ENCODE peak calls at places on chromosomes 2 and 18, in seven cellular contexts. One of them, this sample, is unnamed.
A peak's percentile ranks its signal among the peaks of the same experiment; 100 is the strongest.

GRCh38 chr2:109623923-109624322 is 9.8 kb downstream of the SOWAHC start:
- DNase-seq in GM13977: no peak
- DNase-seq in fibroblast of mammary gland: no peak
- DNase-seq in cardiac fibroblast: no peak
- DNase-seq in ovary: no peak
- DNase-seq in choroid plexus epithelial cell: no peak
- DNase-seq in cardiac muscle cell: no peak
- DNase-seq in this sample: no peak

GRCh38 chr2:44546469-44547127 is 184.9 kb downstream of the CAMKMT start:
- DNase-seq in ovary: no peak
- DNase-seq in fibroblast of mammary gland: no peak
- DNase-seq in cardiac muscle cell: no peak
- DNase-seq in choroid plexus epithelial cell: no peak
- DNase-seq in cardiac fibroblast: no peak
- DNase-seq in GM13977: peak; percentile 24
- DNase-seq in this sample: no peak

GRCh38 chr2:15780912-15781574 is 159.3 kb upstream of the MYCN start:
- DNase-seq in fibroblast of mammary gland: no peak
- DNase-seq in cardiac muscle cell: no peak
- DNase-seq in choroid plexus epithelial cell: no peak
- DNase-seq in cardiac fibroblast: no peak
- DNase-seq in ovary: no peak
- DNase-seq in GM13977: no peak
- DNase-seq in this sample: no peak

GRCh38 chr2:201735486-201735885 is 37.0 kb upstream of the MPP4 start:
- DNase-seq in choroid plexus epithelial cell: peak; percentile 23
- DNase-seq in cardiac muscle cell: no peak
- DNase-seq in fibroblast of mammary gland: no peak
- DNase-seq in cardiac fibroblast: no peak
- DNase-seq in ovary: no peak
- DNase-seq in GM13977: no peak
- DNase-seq in this sample: no peak

GRCh38 chr18:31500161-31500688 is 2.2 kb downstream of the DSG2 start:
- DNase-seq in choroid plexus epithelial cell: no peak
- DNase-seq in cardiac fibroblast: no peak
- DNase-seq in fibroblast of mammary gland: no peak
- DNase-seq in ovary: no peak
- DNase-seq in cardiac muscle cell: no peak
- DNase-seq in GM13977: peak; percentile 71
- DNase-seq in this sample: no peak

GRCh38 chr2:1837458-1837857 is 93.1 kb upstream of the PXDN start:
- DNase-seq in cardiac fibroblast: no peak
- DNase-seq in fibroblast of mammary gland: no peak
- DNase-seq in ovary: no peak
- DNase-seq in choroid plexus epithelial cell: no peak
- DNase-seq in GM13977: no peak
- DNase-seq in cardiac muscle cell: no peak
- DNase-seq in this sample: no peak

GRCh38 chr2:65655000-65655399 is 222.6 kb upstream of the SPRED2 start:
- DNase-seq in choroid plexus epithelial cell: no peak
- DNase-seq in cardiac fibroblast: no peak
- DNase-seq in fibroblast of mammary gland: no peak
- DNase-seq in cardiac muscle cell: no peak
- DNase-seq in GM13977: no peak
- DNase-seq in ovary: no peak
- DNase-seq in this sample: no peak

GRCh38 chr2:142504754-142505153 is 372.7 kb upstream of the KYNU start:
- DNase-seq in choroid plexus epithelial cell: no peak
- DNase-seq in GM13977: no peak
- DNase-seq in cardiac fibroblast: no peak
- DNase-seq in fibroblast of mammary gland: no peak
- DNase-seq in ovary: no peak
- DNase-seq in cardiac muscle cell: no peak
- DNase-seq in this sample: no peak

GRCh38 chr2:27720004-27720551 is 51.4 kb upstream of the MRPL33 start:
- DNase-seq in GM13977: no peak
- DNase-seq in ovary: peak; percentile 56
- DNase-seq in choroid plexus epithelial cell: peak; percentile 90
- DNase-seq in cardiac muscle cell: peak; percentile 87
- DNase-seq in cardiac fibroblast: peak; percentile 91
- DNase-seq in fibroblast of mammary gland: peak; percentile 98
- DNase-seq in this sample: peak; percentile 94

GRCh38 chr18:9642799-9643445 is 28.6 kb upstream of the PPP4R1 start:
- DNase-seq in choroid plexus epithelial cell: peak; percentile 48
- DNase-seq in cardiac muscle cell: peak; percentile 29
- DNase-seq in ovary: no peak
- DNase-seq in fibroblast of mammary gland: no peak
- DNase-seq in GM13977: no peak
- DNase-seq in cardiac fibroblast: peak; percentile 26
- DNase-seq in this sample: no peak

GRCh38 chr2:170381678-170382077 is 203.7 kb downstream of the MYO3B start:
- DNase-seq in cardiac fibroblast: no peak
- DNase-seq in choroid plexus epithelial cell: no peak
- DNase-seq in GM13977: no peak
- DNase-seq in fibroblast of mammary gland: no peak
- DNase-seq in cardiac muscle cell: no peak
- DNase-seq in ovary: no peak
- DNase-seq in this sample: no peak

GRCh38 chr18:61749031-61749430 is 143.8 kb downstream of the RNF152 start:
- DNase-seq in cardiac fibroblast: no peak
- DNase-seq in choroid plexus epithelial cell: no peak
- DNase-seq in ovary: no peak
- DNase-seq in GM13977: no peak
- DNase-seq in cardiac muscle cell: no peak
- DNase-seq in fibroblast of mammary gland: no peak
- DNase-seq in this sample: no peak

GRCh38 chr18:77173274-77174030 is 40.9 kb upstream of the MBP start:
- DNase-seq in fibroblast of mammary gland: no peak
- DNase-seq in cardiac fibroblast: no peak
- DNase-seq in cardiac muscle cell: no peak
- DNase-seq in GM13977: no peak
- DNase-seq in ovary: no peak
- DNase-seq in choroid plexus epithelial cell: no peak
- DNase-seq in this sample: no peak

GRCh38 chr2:69641887-69642708 is 1.4 kb downstream of the AAK1 start:
- DNase-seq in cardiac muscle cell: no peak
- DNase-seq in choroid plexus epithelial cell: no peak
- DNase-seq in GM13977: no peak
- DNase-seq in ovary: no peak
- DNase-seq in cardiac fibroblast: no peak
- DNase-seq in fibroblast of mammary gland: no peak
- DNase-seq in this sample: no peak

GRCh38 chr2:142629193-142629592 is 248.3 kb upstream of the KYNU start:
- DNase-seq in ovary: no peak
- DNase-seq in GM13977: no peak
- DNase-seq in fibroblast of mammary gland: no peak
- DNase-seq in cardiac fibroblast: no peak
- DNase-seq in choroid plexus epithelial cell: no peak
- DNase-seq in cardiac muscle cell: no peak
- DNase-seq in this sample: no peak

GRCh38 chr2:163205696-163206267 is 367.2 kb upstream of the KCNH7 start:
- DNase-seq in fibroblast of mammary gland: no peak
- DNase-seq in GM13977: no peak
- DNase-seq in ovary: no peak
- DNase-seq in choroid plexus epithelial cell: peak; percentile 52
- DNase-seq in cardiac muscle cell: no peak
- DNase-seq in cardiac fibroblast: no peak
- DNase-seq in this sample: no peak

GRCh38 chr18:12726774-12727550 is 24.1 kb downstream of the PSMG2 start:
- DNase-seq in cardiac fibroblast: peak; percentile 84
- DNase-seq in choroid plexus epithelial cell: peak; percentile 88
- DNase-seq in cardiac muscle cell: peak; percentile 82
- DNase-seq in ovary: peak; percentile 38
- DNase-seq in fibroblast of mammary gland: peak; percentile 77
- DNase-seq in GM13977: peak; percentile 67
- DNase-seq in this sample: peak; percentile 86

GRCh38 chr2:156695595-156695994 is 259.4 kb downstream of the GPD2 start:
- DNase-seq in ovary: no peak
- DNase-seq in cardiac muscle cell: no peak
- DNase-seq in cardiac fibroblast: no peak
- DNase-seq in choroid plexus epithelial cell: no peak
- DNase-seq in fibroblast of mammary gland: no peak
- DNase-seq in GM13977: no peak
- DNase-seq in this sample: no peak

GRCh38 chr18:27600245-27600644 is 415.1 kb upstream of the CHST9 start:
- DNase-seq in cardiac muscle cell: no peak
- DNase-seq in cardiac fibroblast: no peak
- DNase-seq in GM13977: no peak
- DNase-seq in fibroblast of mammary gland: no peak
- DNase-seq in ovary: no peak
- DNase-seq in choroid plexus epithelial cell: no peak
- DNase-seq in this sample: no peak

GRCh38 chr18:9916067-9916684 is 2.4 kb downstream of the VAPA start:
- DNase-seq in GM13977: no peak
- DNase-seq in ovary: no peak
- DNase-seq in cardiac fibroblast: peak; percentile 57
- DNase-seq in cardiac muscle cell: peak; percentile 33
- DNase-seq in fibroblast of mammary gland: no peak
- DNase-seq in choroid plexus epithelial cell: no peak
- DNase-seq in this sample: peak; percentile 42

GRCh38 chr2:112811841-112812306 is 24.7 kb downstream of the IL1B start:
- DNase-seq in cardiac fibroblast: peak; percentile 90
- DNase-seq in fibroblast of mammary gland: peak; percentile 82
- DNase-seq in choroid plexus epithelial cell: peak; percentile 90
- DNase-seq in ovary: no peak
- DNase-seq in cardiac muscle cell: peak; percentile 90
- DNase-seq in GM13977: no peak
- DNase-seq in this sample: peak; percentile 96

GRCh38 chr18:10463741-10464140 is 9.3 kb downstream of the APCDD1 start:
- DNase-seq in GM13977: no peak
- DNase-seq in fibroblast of mammary gland: no peak
- DNase-seq in ovary: no peak
- DNase-seq in cardiac muscle cell: no peak
- DNase-seq in choroid plexus epithelial cell: no peak
- DNase-seq in cardiac fibroblast: no peak
- DNase-seq in this sample: no peak

DNA sequence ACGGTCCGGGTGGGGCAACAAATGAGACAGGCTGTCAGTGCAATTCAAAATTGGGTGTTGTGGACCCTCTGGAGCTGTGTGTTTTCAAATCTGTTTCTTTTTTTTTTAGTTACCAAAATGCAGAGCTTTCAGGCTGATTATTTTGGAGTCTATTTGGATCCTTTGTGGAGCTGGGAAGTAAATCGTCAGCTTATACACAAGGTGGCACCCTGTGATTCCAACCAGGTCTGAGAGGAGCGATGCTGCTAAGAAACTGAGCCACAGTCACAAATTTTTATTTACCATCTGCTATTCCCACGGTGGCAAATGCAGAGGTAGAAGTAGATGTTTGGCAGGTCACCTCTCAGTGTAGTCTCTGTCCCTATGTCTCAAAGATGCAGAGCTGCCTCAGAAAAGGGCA is 3.8 kb upstream of the EPC2 start:
- DNase-seq in ovary: no peak
- DNase-seq in cardiac muscle cell: peak; percentile 48
- DNase-seq in cardiac fibroblast: peak; percentile 57
- DNase-seq in choroid plexus epithelial cell: peak; percentile 60
- DNase-seq in GM13977: no peak
- DNase-seq in fibroblast of mammary gland: peak; percentile 57
- DNase-seq in this sample: peak; percentile 56
- TF ChIP-seq CTCF in ovary: no peak
- TF ChIP-seq CTCF in cardiac muscle cell: peak; percentile 28
- TF ChIP-seq CTCF in cardiac fibroblast: peak; percentile 15
- TF ChIP-seq CTCF in choroid plexus epithelial cell: peak; percentile 48
- TF ChIP-seq CTCF in GM13977: no peak
- TF ChIP-seq CTCF in fibroblast of mammary gland: peak; percentile 32
- TF ChIP-seq CTCF in this sample: peak; percentile 37

GRCh38 chr2:216775043-216775453 is 79.7 kb upstream of the IGFBP5 start:
- DNase-seq in ovary: no peak
- DNase-seq in cardiac fibroblast: peak; percentile 72
- DNase-seq in fibroblast of mammary gland: peak; percentile 98
- DNase-seq in choroid plexus epithelial cell: peak; percentile 84
- DNase-seq in cardiac muscle cell: peak; percentile 84
- DNase-seq in GM13977: no peak
- DNase-seq in this sample: peak; percentile 67
- TF ChIP-seq CTCF in ovary: no peak
- TF ChIP-seq CTCF in cardiac fibroblast: no peak
- TF ChIP-seq CTCF in fibroblast of mammary gland: peak; percentile 5
- TF ChIP-seq CTCF in choroid plexus epithelial cell: peak; percentile 15
- TF ChIP-seq CTCF in cardiac muscle cell: no peak
- TF ChIP-seq CTCF in GM13977: no peak
- TF ChIP-seq CTCF in this sample: no peak

GRCh38 chr2:175744000-175744399 is 258.1 kb downstream of the LNPK start:
- DNase-seq in cardiac muscle cell: no peak
- DNase-seq in fibroblast of mammary gland: no peak
- DNase-seq in cardiac fibroblast: no peak
- DNase-seq in ovary: no peak
- DNase-seq in GM13977: no peak
- DNase-seq in choroid plexus epithelial cell: peak; percentile 16
- DNase-seq in this sample: no peak
- TF ChIP-seq CTCF in cardiac muscle cell: no peak
- TF ChIP-seq CTCF in fibroblast of mammary gland: no peak
- TF ChIP-seq CTCF in cardiac fibroblast: no peak
- TF ChIP-seq CTCF in ovary: no peak
- TF ChIP-seq CTCF in GM13977: no peak
- TF ChIP-seq CTCF in choroid plexus epithelial cell: no peak
- TF ChIP-seq CTCF in this sample: no peak

GRCh38 chr2:18433872-18434271 is 126.6 kb downstream of the RDH14 start:
- DNase-seq in fibroblast of mammary gland: no peak
- DNase-seq in cardiac fibroblast: no peak
- DNase-seq in cardiac muscle cell: no peak
- DNase-seq in choroid plexus epithelial cell: no peak
- DNase-seq in GM13977: no peak
- DNase-seq in ovary: no peak
- DNase-seq in this sample: no peak

GRCh38 chr2:18436408-18437077 is 123.9 kb downstream of the RDH14 start:
- DNase-seq in ovary: no peak
- DNase-seq in cardiac muscle cell: no peak
- DNase-seq in fibroblast of mammary gland: peak; percentile 67
- DNase-seq in choroid plexus epithelial cell: peak; percentile 55
- DNase-seq in GM13977: no peak
- DNase-seq in cardiac fibroblast: no peak
- DNase-seq in this sample: no peak

GRCh38 chr2:18432999-18433398 is 127.5 kb downstream of the RDH14 start:
- DNase-seq in fibroblast of mammary gland: no peak
- DNase-seq in cardiac muscle cell: peak; percentile 60
- DNase-seq in GM13977: no peak
- DNase-seq in choroid plexus epithelial cell: peak; percentile 28
- DNase-seq in ovary: no peak
- DNase-seq in cardiac fibroblast: peak; percentile 60
- DNase-seq in this sample: peak; percentile 31

GRCh38 chr2:18437909-18438308 is 122.5 kb downstream of the RDH14 start:
- DNase-seq in cardiac fibroblast: no peak
- DNase-seq in choroid plexus epithelial cell: no peak
- DNase-seq in cardiac muscle cell: no peak
- DNase-seq in fibroblast of mammary gland: no peak
- DNase-seq in ovary: no peak
- DNase-seq in GM13977: no peak
- DNase-seq in this sample: no peak

DNA sequence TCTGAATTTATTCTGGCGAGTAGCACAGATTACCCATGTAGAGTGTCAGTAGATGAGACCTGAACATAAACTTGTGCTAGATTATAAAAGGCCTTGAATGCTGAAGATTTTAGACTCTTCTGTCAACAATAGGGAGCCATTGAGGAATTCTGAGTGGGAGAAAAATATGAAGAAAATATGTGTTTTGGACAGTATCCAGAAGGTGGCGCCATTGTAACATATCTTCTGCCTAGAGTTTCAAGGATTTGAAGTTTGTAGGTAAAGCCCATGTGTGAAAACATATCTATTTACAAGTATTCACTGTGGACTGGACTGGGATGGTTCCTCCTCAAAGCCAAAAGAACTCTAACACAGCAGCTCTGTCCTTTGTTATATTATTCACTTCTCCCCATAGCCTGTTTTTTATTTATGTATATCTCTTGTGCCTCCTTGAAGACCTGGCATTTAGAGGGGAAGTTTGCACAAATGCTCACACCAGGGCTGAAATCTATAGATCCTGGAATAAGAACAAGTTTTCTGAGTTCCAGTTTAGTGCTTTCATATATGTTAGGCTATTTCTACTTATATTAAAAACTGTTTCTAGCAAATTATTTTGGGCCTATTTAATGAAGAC is 124.9 kb downstream of the RDH14 start:
- DNase-seq in cardiac fibroblast: peak; percentile 87
- DNase-seq in cardiac muscle cell: peak; percentile 89
- DNase-seq in fibroblast of mammary gland: peak; percentile 87
- DNase-seq in GM13977: no peak
- DNase-seq in choroid plexus epithelial cell: peak; percentile 89
- DNase-seq in ovary: no peak
- DNase-seq in this sample: peak; percentile 88
- TF ChIP-seq CTCF in cardiac fibroblast: peak; percentile 56
- TF ChIP-seq CTCF in cardiac muscle cell: peak; percentile 62
- TF ChIP-seq CTCF in fibroblast of mammary gland: peak; percentile 72
- TF ChIP-seq CTCF in GM13977: peak; percentile 66
- TF ChIP-seq CTCF in choroid plexus epithelial cell: peak; percentile 65
- TF ChIP-seq CTCF in ovary: no peak
- TF ChIP-seq CTCF in this sample: peak; percentile 63